ENCODE peak calls at places on chromosome 4, in four cellular contexts. X is K562, L is GM12865, U is left ventricle myocardium superior. I is an unnamed sample.

GRCh38 chr4:10461091-10461849 is 4.0 kb upstream of the ZNF518B start:
- DNase-seq in X (peak), L (peak), U (peak), I (peak)

GRCh38 chr4:133929540-133929939 is 272.0 kb downstream of the PABPC4L start:
- DNase-seq in X (no peak), L (no peak), U (no peak), I (no peak)

GRCh38 chr4:182245541-182246245 is 2.5 kb downstream of the TENM3 start:
- DNase-seq in X (no peak), L (no peak), U (no peak), I (no peak)

GRCh38 chr4:150126880-150127236 is 48.6 kb downstream of the DCLK2 start:
- DNase-seq in X (no peak), L (peak), U (no peak), I (no peak)

GRCh38 chr4:105373324-105373723 is 100.5 kb downstream of the PPA2 start:
- DNase-seq in X (no peak), L (no peak), U (no peak), I (no peak)

GRCh38 chr4:40196260-40196659 is 571 bp upstream of the RHOH start:
- DNase-seq in X (no peak), L (peak), U (no peak), I (no peak)

GRCh38 chr4:182862166-182862875 is 54.9 kb downstream of the DCTD start:
- DNase-seq in X (peak), L (no peak), U (no peak), I (no peak)

GRCh38 chr4:120517966-120518365 is 404.6 kb downstream of the PRDM5 start:
- DNase-seq in X (no peak), L (peak), U (no peak), I (no peak)

GRCh38 chr4:76987153-76987562 is 37.6 kb downstream of the SEPTIN11 start:
- DNase-seq in X (no peak), L (no peak), U (peak), I (peak)

GRCh38 chr4:26345541-26345940 is 24.7 kb downstream of the RBPJ start:
- DNase-seq in X (no peak), L (no peak), U (no peak), I (no peak)

GRCh38 chr4:139857021-139857420 is 191.4 kb downstream of the MGST2 start:
- DNase-seq in X (no peak), L (no peak), U (no peak), I (no peak)

GRCh38 chr4:8160572-8160971 is 2.0 kb upstream of the ABLIM2 start:
- DNase-seq in X (no peak), L (no peak), U (peak), I (no peak)

GRCh38 chr4:22987861-22988260 is 295.1 kb downstream of the GBA3 start:
- DNase-seq in X (no peak), L (no peak), U (no peak), I (no peak)

GRCh38 chr4:89992744-89993143 is 98.1 kb downstream of the MMRN1 start:
- DNase-seq in X (no peak), L (no peak), U (no peak), I (no peak)

GRCh38 chr4:27759621-27760020 is 899.0 kb downstream of the STIM2 start:
- DNase-seq in X (no peak), L (no peak), U (no peak), I (no peak)

GRCh38 chr4:140138428-140138827 is 15.6 kb downstream of the MAML3 start:
- DNase-seq in X (no peak), L (no peak), U (no peak), I (no peak)

GRCh38 chr4:139134403-139134802 is 42.6 kb downstream of the ELF2 start:
- DNase-seq in X (no peak), L (no peak), U (no peak), I (no peak)

GRCh38 chr4:1373892-1374705 is 27.1 kb downstream of the UVSSA start:
- DNase-seq in X (no peak), L (no peak), U (peak), I (peak)

GRCh38 chr4:142416121-142416520 is 430.0 kb downstream of the INPP4B start:
- DNase-seq in X (no peak), L (no peak), U (no peak), I (no peak)

GRCh38 chr4:153488719-153489384 is 22.7 kb downstream of the TMEM131L start:
- DNase-seq in X (no peak), L (peak), U (peak), I (peak)

GRCh38 chr4:108834167-108834566 is 71.3 kb upstream of the ETNPPL start:
- DNase-seq in X (peak), L (no peak), U (no peak), I (no peak)

GRCh38 chr4:83603130-83603529 is 67.2 kb downstream of the GPAT3 start:
- DNase-seq in X (no peak), L (no peak), U (no peak), I (no peak)

GRCh38 chr4:48683784-48684666 is 96.1 kb downstream of the FRYL start:
- DNase-seq in X (peak), L (peak), U (no peak), I (no peak)

I was measured in left ventricle myocardium inferior.